ENCODE peak calls at places on chromosomes 5 and 9, in seven cellular contexts. X is uterus, E is breast epithelium, Y is body of pancreas, V is HCT116, F is adrenal gland, I is spleen. U is an unnamed sample.

GRCh38 chr9:134372621-134373267 is 46.5 kb downstream of the RXRA start:
- DNase-seq in E (no peak), X (no peak), F (peak; percentile 52), Y (no peak), I (peak; percentile 94), V (no peak), U (peak; percentile 70)

GRCh38 chr5:143757116-143757515 is 54.8 kb upstream of the HMHB1 start:
- DNase-seq in Y (no peak), F (no peak), I (no peak), V (no peak), E (no peak), X (no peak), U (no peak)

GRCh38 chr5:151862811-151863472 is 61.7 kb downstream of the GLRA1 start:
- DNase-seq in I (no peak), E (no peak), Y (no peak), X (no peak), F (no peak), V (no peak), U (no peak)

GRCh38 chr5:180212363-180213255 is 3.6 kb upstream of the RASGEF1C start:
- DNase-seq in V (no peak), X (no peak), F (no peak), Y (no peak), E (no peak), I (peak; percentile 72), U (no peak)

GRCh38 chr9:110303136-110303535 is 34.5 kb downstream of the TXNDC8 start:
- DNase-seq in Y (no peak), E (no peak), X (no peak), I (no peak), F (no peak), V (no peak), U (no peak)

GRCh38 chr5:108321341-108321740 is 60.6 kb downstream of the FBXL17 start:
- DNase-seq in Y (no peak), E (no peak), F (no peak), I (no peak), X (no peak), V (no peak), U (no peak)

GRCh38 chr5:159933531-159934485 is 17.5 kb downstream of the ADRA1B start:
- DNase-seq in V (no peak), Y (no peak), X (no peak), I (no peak), E (no peak), F (no peak), U (no peak)

GRCh38 chr9:20606637-20607036 is 15.7 kb downstream of the MLLT3 start:
- DNase-seq in Y (peak; percentile 24), I (no peak), F (no peak), V (no peak), E (no peak), X (no peak), U (no peak)

GRCh38 chr5:147949711-147950573 is 43.6 kb upstream of the C5orf46 start:
- DNase-seq in X (no peak), E (no peak), F (no peak), Y (no peak), I (no peak), V (peak; percentile 33), U (peak; percentile 11)

GRCh38 chr5:137624786-137625349 is 111.0 kb downstream of the KLHL3 start:
- DNase-seq in V (no peak), X (no peak), I (no peak), Y (no peak), E (no peak), F (no peak), U (no peak)

GRCh38 chr9:91809581-91810285 is 140.3 kb downstream of the ROR2 start:
- DNase-seq in E (no peak), Y (no peak), F (peak; percentile 18), X (no peak), I (no peak), V (no peak), U (peak; percentile 42)

GRCh38 chr9:99579964-99580363 is 241.7 kb upstream of the NR4A3 start:
- DNase-seq in V (no peak), X (no peak), I (no peak), Y (no peak), E (no peak), F (no peak), U (no peak)

GRCh38 chr5:71937906-71938698 is 169.2 kb upstream of the MAP1B start:
- DNase-seq in X (no peak), E (no peak), Y (no peak), I (no peak), V (no peak), F (no peak), U (no peak)

GRCh38 chr9:38271666-38272241 is 120.7 kb upstream of the ALDH1B1 start:
- DNase-seq in X (no peak), E (no peak), F (no peak), V (no peak), I (peak; percentile 12), Y (no peak), U (no peak)

GRCh38 chr5:2594701-2595100 is 156.8 kb downstream of the IRX2 start:
- DNase-seq in F (no peak), I (no peak), V (no peak), X (no peak), E (no peak), Y (no peak), U (no peak)

GRCh38 chr9:14531424-14532269 is 161.6 kb downstream of the ZDHHC21 start:
- DNase-seq in E (no peak), Y (no peak), F (no peak), X (no peak), V (no peak), I (no peak), U (no peak)

GRCh38 chr5:151949909-151950308 is 25.3 kb upstream of the GLRA1 start:
- DNase-seq in V (no peak), F (no peak), E (no peak), X (no peak), I (no peak), Y (no peak), U (no peak)

GRCh38 chr9:131811405-131811804 is 71.5 kb upstream of the RAPGEF1 start:
- DNase-seq in E (no peak), I (no peak), X (no peak), F (no peak), Y (no peak), V (no peak), U (no peak)
- TF ChIP-seq POLR2A in E (no peak), I (no peak), X (no peak), F (no peak), Y (no peak), V (no peak), U (no peak)

DNA sequence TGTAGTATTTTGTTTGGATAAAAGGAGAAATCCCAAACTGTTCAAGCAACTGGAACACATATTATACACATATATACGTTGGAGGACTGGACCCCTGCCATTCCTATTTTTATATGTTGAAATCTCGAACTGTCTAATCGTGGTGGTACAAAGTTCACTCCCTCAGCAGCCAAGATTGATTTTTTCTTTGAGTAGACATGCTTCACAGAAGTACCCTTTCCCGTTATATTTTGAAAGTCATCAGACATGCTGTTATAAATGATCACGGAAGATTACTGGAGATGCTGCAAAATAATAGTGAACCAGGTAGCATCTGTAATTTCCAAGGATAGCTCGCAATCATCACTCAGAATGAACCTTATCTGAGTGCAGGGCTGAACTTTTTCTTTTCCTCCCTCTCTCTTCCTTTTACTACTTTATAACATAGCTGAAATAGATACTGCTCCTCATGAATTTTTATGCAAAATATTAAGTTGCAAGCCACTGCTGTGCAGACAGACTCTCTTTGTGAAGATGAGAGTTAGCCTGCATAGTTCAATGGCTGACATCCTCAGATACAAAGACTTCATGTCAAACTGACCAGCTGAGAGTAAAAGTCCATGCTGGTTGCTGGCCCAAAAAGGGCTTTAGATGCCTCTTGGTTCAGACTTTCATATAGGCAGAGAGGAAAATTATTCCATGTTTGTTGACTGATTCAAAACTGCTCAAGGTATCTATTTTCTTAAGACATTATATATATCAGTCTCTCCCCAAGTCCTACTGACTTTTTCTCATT is 451.9 kb downstream of the TMEM38B start:
- DNase-seq in F (no peak), X (no peak), V (no peak), Y (no peak), I (no peak), E (no peak), U (no peak)
- TF ChIP-seq POLR2A in F (no peak), X (no peak), V (no peak), Y (no peak), I (no peak), E (no peak), U (no peak)

DNA sequence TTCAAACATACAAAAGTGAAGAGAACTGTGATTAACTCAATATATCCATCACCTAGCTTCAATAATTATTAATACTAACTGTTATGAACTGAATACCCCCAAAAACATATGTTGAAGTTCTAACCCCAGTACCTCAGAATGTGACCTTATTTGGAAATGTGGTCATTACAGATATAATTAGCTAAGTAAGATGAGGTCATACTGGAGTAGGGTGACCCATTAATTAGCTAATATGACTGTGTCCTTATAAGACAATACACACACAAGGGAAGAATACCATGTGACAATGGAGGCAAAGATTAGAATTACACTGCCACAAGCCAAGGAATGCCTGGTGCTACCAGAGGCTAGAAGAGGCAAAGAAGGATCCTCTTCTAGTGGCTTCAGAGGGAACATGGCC is 7.8 kb downstream of the RRAGA start:
- DNase-seq in E (no peak), V (no peak), X (no peak), I (no peak), F (no peak), Y (no peak), U (no peak)
- TF ChIP-seq POLR2A in E (no peak), V (no peak), X (no peak), I (no peak), F (no peak), Y (no peak), U (no peak)

GRCh38 chr5:103565711-103566110 is 3.1 kb upstream of the NUDT12 start:
- DNase-seq in V (no peak), Y (no peak), X (no peak), I (no peak), E (no peak), F (no peak), U (no peak)

GRCh38 chr5:103561670-103562069 is 919 bp downstream of the NUDT12 start:
- DNase-seq in V (no peak), F (no peak), Y (no peak), X (no peak), I (no peak), E (no peak), U (no peak)

GRCh38 chr5:103560826-103561225 is 1.8 kb downstream of the NUDT12 start:
- DNase-seq in Y (no peak), V (no peak), F (no peak), E (no peak), X (no peak), I (no peak), U (no peak)

GRCh38 chr5:103562084-103562452 is 521 bp downstream of the NUDT12 start:
- DNase-seq in I (no peak), F (no peak), E (no peak), V (no peak), X (no peak), Y (no peak), U (no peak)

DNA sequence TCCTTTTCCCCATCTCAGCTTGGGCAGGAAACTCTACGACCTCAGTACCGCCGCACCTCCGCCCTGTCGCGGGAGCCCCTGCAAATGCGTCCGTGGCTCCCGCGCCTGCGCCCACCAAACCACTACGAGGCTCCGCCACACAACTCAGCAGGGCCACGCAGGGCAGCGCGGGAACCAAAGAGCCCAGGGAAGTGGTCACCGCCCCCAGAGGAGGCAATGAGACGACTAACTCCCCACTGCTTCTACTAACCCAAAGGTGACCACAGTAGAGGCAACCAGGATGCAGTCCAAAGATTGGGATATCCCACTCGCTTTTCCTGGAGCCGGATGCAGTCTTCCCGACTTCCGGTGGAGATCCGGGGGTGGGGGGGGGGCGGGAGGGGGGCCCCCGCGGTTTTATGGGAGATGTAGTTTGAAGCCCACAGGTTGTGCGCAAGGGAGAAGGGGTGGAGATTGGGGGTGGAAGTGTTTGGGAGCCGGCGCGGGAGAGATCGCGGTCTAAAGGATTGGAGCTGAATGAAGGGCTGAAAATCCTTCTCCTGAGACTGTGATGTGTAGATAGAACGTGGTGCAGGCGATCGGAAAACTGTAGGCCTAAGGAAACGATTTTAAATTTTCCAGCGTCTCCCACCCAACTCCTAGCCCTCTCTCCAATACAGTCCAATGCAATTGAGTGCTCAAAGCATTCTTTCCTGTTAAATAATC is at the start of gene NUDT12:
- DNase-seq in Y (peak; percentile 70), I (peak; percentile 89), F (peak; percentile 64), E (peak; percentile 64), X (peak; percentile 70), V (peak; percentile 69), U (peak; percentile 64)
- TF ChIP-seq POLR2A in Y (peak; percentile 44), I (no peak), F (no peak), E (no peak), X (no peak), V (peak; percentile 75), U (peak; percentile 67)